ENCODE peak calls at places on chromosomes 1 and 21, in four cellular contexts. X, B, Z and T are unnamed samples.

GRCh38 chr1:221940631-221941030 is 198.7 kb upstream of the DUSP10 start:
- DNase-seq in Z (no peak), B (no peak), X (no peak), T (no peak)

GRCh38 chr1:93171549-93172050 is 8.6 kb downstream of the TMED5 start:
- DNase-seq in X (no peak), B (no peak), Z (no peak), T (no peak)

GRCh38 chr21:42500225-42500624 is 4.2 kb upstream of the RSPH1 start:
- DNase-seq in Z (no peak), X (no peak), B (no peak), T (no peak)

GRCh38 chr1:145985129-145985501 is 11.3 kb downstream of the TXNIP start:
- DNase-seq in Z (no peak), X (no peak), B (no peak), T (no peak)

GRCh38 chr1:209398330-209398991 is 185.1 kb upstream of the CAMK1G start:
- DNase-seq in X (no peak), B (no peak), Z (no peak), T (peak; percentile 88)

GRCh38 chr1:85118751-85119150 is 70.5 kb upstream of the MCOLN3 start:
- DNase-seq in B (no peak), Z (no peak), X (no peak), T (no peak)

GRCh38 chr21:15003463-15004135 is 61.2 kb downstream of the NRIP1 start:
- DNase-seq in B (no peak), Z (no peak), X (no peak), T (no peak)

GRCh38 chr21:46227811-46228344 is 696 bp downstream of the LSS start:
- DNase-seq in X (no peak), Z (no peak), B (no peak), T (no peak)

GRCh38 chr21:36450511-36450910 is 29.4 kb downstream of the CLDN14 start:
- DNase-seq in Z (no peak), B (no peak), X (no peak), T (no peak)

GRCh38 chr1:204647114-204647804 is 38.3 kb downstream of the LRRN2 start:
- DNase-seq in X (peak; percentile 26), B (peak; percentile 92), Z (peak; percentile 5), T (peak; percentile 86)

GRCh38 chr1:67646145-67647035 is 38.6 kb upstream of the GADD45A start:
- DNase-seq in X (no peak), Z (no peak), B (peak; percentile 81), T (no peak)

GRCh38 chr1:177943999-177944672 is 25.7 kb downstream of the SEC16B start:
- DNase-seq in B (no peak), Z (no peak), X (no peak), T (no peak)

GRCh38 chr1:245166471-245166885 is 11.7 kb downstream of the KIF26B start:
- DNase-seq in B (no peak), Z (no peak), X (no peak), T (no peak)

GRCh38 chr1:247147781-247148180 is 24.0 kb downstream of the ZNF124 start:
- DNase-seq in X (no peak), B (no peak), Z (no peak), T (no peak)

GRCh38 chr1:66262233-66262632 is 271.7 kb upstream of the SGIP1 start:
- DNase-seq in Z (no peak), B (no peak), X (no peak), T (peak; percentile 35)

GRCh38 chr1:60970081-60970509 is 112.3 kb upstream of the NFIA start:
- DNase-seq in Z (no peak), X (peak; percentile 24), B (no peak), T (no peak)

GRCh38 chr1:8862528-8862927 is 16.0 kb downstream of the ENO1 start:
- DNase-seq in X (no peak), B (peak; percentile 64), Z (no peak), T (peak; percentile 50)

GRCh38 chr21:32844653-32845443 is 73.3 kb upstream of the PAXBP1 start:
- DNase-seq in X (no peak), Z (no peak), B (no peak), T (peak; percentile 11)

GRCh38 chr1:156767879-156768608 is 709 bp downstream of the PRCC start:
- DNase-seq in X (no peak), B (peak; percentile 68), Z (no peak), T (peak; percentile 14)

GRCh38 chr1:206568256-206568655 is 44.0 kb downstream of the EIF2D start:
- DNase-seq in X (no peak), B (no peak), Z (no peak), T (no peak)

GRCh38 chr1:241648159-241648558 is 3.9 kb upstream of the WDR64 start:
- DNase-seq in Z (no peak), B (no peak), X (no peak), T (no peak)

GRCh38 chr1:248844526-248844925 is 6.5 kb downstream of the ZNF672 start:
- DNase-seq in X (no peak), Z (no peak), B (no peak), T (no peak)

GRCh38 chr1:70071597-70071996 is 133.8 kb downstream of the LRRC40 start:
- DNase-seq in Z (no peak), X (no peak), B (no peak), T (no peak)

GRCh38 chr1:230224101-230224927 is 157.3 kb downstream of the GALNT2 start:
- DNase-seq in Z (no peak), B (no peak), X (no peak), T (no peak)

GRCh38 chr1:7754234-7754633 is 16.9 kb upstream of the VAMP3 start:
- DNase-seq in B (no peak), X (peak; percentile 26), Z (no peak), T (no peak)

GRCh38 chr1:108584320-108584968 is 24.5 kb downstream of the EEIG2 start:
- DNase-seq in B (no peak), Z (no peak), X (peak; percentile 31), T (no peak)

GRCh38 chr1:29673669-29674624 is 437.6 kb downstream of the PTPRU start:
- DNase-seq in B (no peak), Z (no peak), X (no peak), T (no peak)

GRCh38 chr1:108708726-108709660 is 3.7 kb upstream of the FNDC7 start:
- DNase-seq in Z (no peak), X (no peak), B (peak; percentile 29), T (peak; percentile 12)

GRCh38 chr1:13498553-13498952 is 15.2 kb downstream of the LRRC38 start:
- DNase-seq in X (no peak), B (no peak), Z (no peak), T (no peak)

GRCh38 chr1:50447961-50448360 is 24.7 kb upstream of the DMRTA2 start:
- DNase-seq in Z (no peak), X (no peak), B (no peak), T (no peak)

GRCh38 chr1:16208270-16208987 is 4.0 kb downstream of the ARHGEF19 start:
- DNase-seq in Z (no peak), B (peak; percentile 85), X (no peak), T (no peak)

GRCh38 chr1:152348447-152348846 is 11.4 kb downstream of the FLG2 start:
- DNase-seq in X (no peak), Z (no peak), B (no peak), T (no peak)

GRCh38 chr1:89905391-89906058 is 84.7 kb downstream of the LRRC8D start:
- DNase-seq in B (no peak), Z (no peak), X (no peak), T (no peak)

GRCh38 chr1:29237906-29238600 is 1.7 kb downstream of the PTPRU start:
- DNase-seq in X (peak; percentile 34), Z (no peak), B (peak; percentile 46), T (no peak)

GRCh38 chr1:181501612-181502011 is 18.3 kb downstream of the CACNA1E start:
- DNase-seq in Z (no peak), X (no peak), B (no peak), T (no peak)

GRCh38 chr1:181496759-181497158 is 13.4 kb downstream of the CACNA1E start:
- DNase-seq in B (no peak), X (no peak), Z (no peak), T (no peak)

GRCh38 chr1:181497870-181498269 is 14.6 kb downstream of the CACNA1E start:
- DNase-seq in X (no peak), Z (no peak), B (no peak), T (no peak)

GRCh38 chr1:181503130-181503810 is 20.0 kb downstream of the CACNA1E start:
- DNase-seq in Z (no peak), B (no peak), X (no peak), T (no peak)

DNA sequence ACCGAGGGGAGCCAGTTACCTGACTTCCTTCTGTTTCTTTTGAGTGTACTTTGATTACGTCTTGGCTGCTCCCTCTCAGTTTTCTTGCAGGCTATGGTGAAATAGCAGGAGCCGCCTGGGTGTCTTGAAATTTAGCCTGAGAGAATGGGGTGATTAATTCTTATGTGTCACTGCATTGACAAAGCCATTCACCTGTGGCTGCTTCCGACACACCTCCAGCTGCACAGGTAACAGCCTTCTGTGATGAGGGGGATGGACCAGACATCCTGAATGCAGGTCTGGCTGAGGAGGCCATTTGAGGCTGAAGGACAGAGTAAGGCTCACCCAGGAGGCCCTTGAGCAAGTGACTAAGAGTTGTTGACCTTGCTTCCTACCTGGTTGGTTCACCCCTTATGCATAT is 16.5 kb downstream of the CACNA1E start:
- DNase-seq in B (no peak), Z (no peak), X (no peak), T (no peak)
- TF ChIP-seq SMC3 in B (no peak), Z (no peak), X (no peak), T (no peak)

DNA sequence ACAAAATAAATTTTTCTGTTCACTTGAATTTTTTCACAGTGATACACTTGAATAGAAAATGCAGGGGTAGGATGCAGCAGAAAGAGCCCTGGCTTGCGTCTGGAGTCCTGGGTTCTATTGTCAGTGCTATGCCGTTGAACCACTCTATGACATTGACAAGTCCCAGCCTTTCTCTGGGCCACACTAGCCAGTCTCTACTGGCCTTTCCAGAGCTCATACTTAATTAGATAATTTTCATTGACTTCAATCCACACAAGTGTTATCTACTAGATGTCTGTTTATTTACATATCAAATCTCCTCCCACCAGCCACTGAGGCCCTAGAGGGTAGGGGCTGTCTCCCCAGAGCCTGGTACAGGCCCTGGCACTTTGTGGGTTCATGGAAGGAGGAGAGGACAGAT is 15.5 kb upstream of the CELA3B start:
- DNase-seq in Z (no peak), B (no peak), X (no peak), T (no peak)
- TF ChIP-seq MYC in Z (no peak), B (no peak), X (no peak), T (no peak)

DNA sequence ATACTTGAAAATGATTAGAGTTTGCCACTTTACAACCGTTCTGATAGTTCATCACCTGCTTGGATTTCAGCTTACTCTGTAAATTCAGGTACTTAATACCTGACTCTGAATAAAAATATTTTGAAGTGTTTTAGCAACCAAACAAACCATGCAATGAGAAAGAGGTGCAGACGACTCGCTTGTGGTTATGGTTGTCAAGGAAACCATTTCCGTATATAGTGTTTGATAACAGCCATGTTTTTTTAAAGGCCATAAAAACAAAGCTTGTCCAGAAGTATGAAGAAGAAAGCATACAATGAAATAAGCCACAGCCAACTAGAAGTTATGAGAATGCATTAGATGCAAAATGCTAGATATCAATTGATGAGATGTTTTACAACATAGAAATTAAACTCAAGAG is 167.2 kb upstream of the HMCN1 start:
- DNase-seq in B (no peak), Z (no peak), X (no peak), T (peak; percentile 28)
- TF ChIP-seq HDAC2 in B (no peak), Z (no peak), X (no peak), T (no peak)

GRCh38 chr1:186194107-186194756 is 180.8 kb downstream of the TPR start:
- DNase-seq in Z (no peak), B (no peak), X (no peak), T (no peak)

GRCh38 chr1:186191511-186191910 is 183.5 kb downstream of the TPR start:
- DNase-seq in X (no peak), Z (no peak), B (no peak), T (no peak)

GRCh38 chr1:186195377-186195931 is 179.6 kb downstream of the TPR start:
- DNase-seq in B (peak; percentile 28), Z (no peak), X (no peak), T (no peak)

GRCh38 chr1:186189156-186189555 is 185.9 kb downstream of the TPR start:
- DNase-seq in Z (no peak), X (no peak), B (no peak), T (no peak)

GRCh38 chr1:186193224-186193623 is 181.8 kb downstream of the TPR start:
- DNase-seq in B (no peak), X (no peak), Z (no peak), T (no peak)
- TF ChIP-seq SMC3 in B (no peak), X (no peak), Z (no peak), T (no peak)